ENCODE peak calls at places on chromosomes 1 and 21, in nine cellular contexts. One of them, this sample, is unnamed.

GRCh38 chr1:201028473-201028889 is 5.0 kb upstream of the KIF21B start:
- DNase-seq in fibroblast of lung: no peak
- DNase-seq in kidney: peak; percentile 57
- DNase-seq in CD8-positive, alpha-beta T cell: no peak
- DNase-seq in left ventricle myocardium inferior: no peak
- DNase-seq in kidney epithelial cell: no peak
- DNase-seq in spleen: no peak
- DNase-seq in mucosa of descending colon: peak; percentile 53
- DNase-seq in CD8-positive, alpha-beta memory T cell: no peak
- DNase-seq in this sample: no peak

GRCh38 chr1:79375352-79375751 is 368.8 kb upstream of the ADGRL4 start:
- DNase-seq in fibroblast of lung: no peak
- DNase-seq in kidney: no peak
- DNase-seq in CD8-positive, alpha-beta T cell: no peak
- DNase-seq in left ventricle myocardium inferior: no peak
- DNase-seq in kidney epithelial cell: no peak
- DNase-seq in spleen: no peak
- DNase-seq in mucosa of descending colon: no peak
- DNase-seq in CD8-positive, alpha-beta memory T cell: no peak
- DNase-seq in this sample: no peak

GRCh38 chr1:52288286-52288685 is 77.7 kb downstream of the CC2D1B start:
- DNase-seq in fibroblast of lung: peak; percentile 73
- DNase-seq in kidney: no peak
- DNase-seq in CD8-positive, alpha-beta T cell: no peak
- DNase-seq in left ventricle myocardium inferior: no peak
- DNase-seq in kidney epithelial cell: peak; percentile 2
- DNase-seq in spleen: no peak
- DNase-seq in mucosa of descending colon: no peak
- DNase-seq in CD8-positive, alpha-beta memory T cell: no peak
- DNase-seq in this sample: no peak

GRCh38 chr1:221098462-221099406 is 219.5 kb downstream of the HLX start:
- DNase-seq in fibroblast of lung: peak; percentile 21
- DNase-seq in kidney: no peak
- DNase-seq in CD8-positive, alpha-beta T cell: no peak
- DNase-seq in left ventricle myocardium inferior: no peak
- DNase-seq in kidney epithelial cell: no peak
- DNase-seq in spleen: no peak
- DNase-seq in mucosa of descending colon: no peak
- DNase-seq in CD8-positive, alpha-beta memory T cell: no peak
- DNase-seq in this sample: no peak

GRCh38 chr21:14850394-14850793 is 214.4 kb downstream of the NRIP1 start:
- DNase-seq in fibroblast of lung: peak; percentile 72
- DNase-seq in kidney: no peak
- DNase-seq in CD8-positive, alpha-beta T cell: no peak
- DNase-seq in left ventricle myocardium inferior: no peak
- DNase-seq in kidney epithelial cell: no peak
- DNase-seq in spleen: no peak
- DNase-seq in mucosa of descending colon: no peak
- DNase-seq in CD8-positive, alpha-beta memory T cell: no peak
- DNase-seq in this sample: peak; percentile 47

GRCh38 chr1:65170511-65171142 is 22.6 kb downstream of the AK4 start:
- DNase-seq in fibroblast of lung: no peak
- DNase-seq in kidney: no peak
- DNase-seq in CD8-positive, alpha-beta T cell: no peak
- DNase-seq in left ventricle myocardium inferior: peak; percentile 32
- DNase-seq in kidney epithelial cell: no peak
- DNase-seq in spleen: no peak
- DNase-seq in mucosa of descending colon: no peak
- DNase-seq in CD8-positive, alpha-beta memory T cell: no peak
- DNase-seq in this sample: no peak

GRCh38 chr1:923131-923990 is at the start of gene SAMD11:
- DNase-seq in fibroblast of lung: peak; percentile 90
- DNase-seq in kidney: peak; percentile 93
- DNase-seq in CD8-positive, alpha-beta T cell: peak; percentile 68
- DNase-seq in left ventricle myocardium inferior: peak; percentile 92
- DNase-seq in kidney epithelial cell: no peak
- DNase-seq in spleen: peak; percentile 88
- DNase-seq in mucosa of descending colon: peak; percentile 89
- DNase-seq in CD8-positive, alpha-beta memory T cell: peak; percentile 59
- DNase-seq in this sample: no peak

GRCh38 chr1:65310078-65310587 is 790 bp downstream of the DNAJC6 start:
- DNase-seq in fibroblast of lung: no peak
- DNase-seq in kidney: peak; percentile 63
- DNase-seq in CD8-positive, alpha-beta T cell: no peak
- DNase-seq in left ventricle myocardium inferior: peak; percentile 25
- DNase-seq in kidney epithelial cell: no peak
- DNase-seq in spleen: no peak
- DNase-seq in mucosa of descending colon: no peak
- DNase-seq in CD8-positive, alpha-beta memory T cell: no peak
- DNase-seq in this sample: no peak

GRCh38 chr1:18018381-18018780 is 89.2 kb upstream of the IGSF21 start:
- DNase-seq in fibroblast of lung: no peak
- DNase-seq in kidney: no peak
- DNase-seq in CD8-positive, alpha-beta T cell: no peak
- DNase-seq in left ventricle myocardium inferior: no peak
- DNase-seq in kidney epithelial cell: no peak
- DNase-seq in spleen: no peak
- DNase-seq in mucosa of descending colon: no peak
- DNase-seq in CD8-positive, alpha-beta memory T cell: no peak
- DNase-seq in this sample: no peak

GRCh38 chr1:155223017-155223416 is 14.5 kb downstream of the MTX1 start:
- DNase-seq in fibroblast of lung: no peak
- DNase-seq in kidney: no peak
- DNase-seq in CD8-positive, alpha-beta T cell: no peak
- DNase-seq in left ventricle myocardium inferior: no peak
- DNase-seq in kidney epithelial cell: no peak
- DNase-seq in spleen: no peak
- DNase-seq in mucosa of descending colon: no peak
- DNase-seq in CD8-positive, alpha-beta memory T cell: no peak
- DNase-seq in this sample: no peak

GRCh38 chr1:71621785-71622184 is 541.0 kb upstream of the ZRANB2 start:
- DNase-seq in fibroblast of lung: peak; percentile 90
- DNase-seq in kidney: no peak
- DNase-seq in CD8-positive, alpha-beta T cell: no peak
- DNase-seq in left ventricle myocardium inferior: no peak
- DNase-seq in kidney epithelial cell: peak; percentile 28
- DNase-seq in spleen: no peak
- DNase-seq in mucosa of descending colon: no peak
- DNase-seq in CD8-positive, alpha-beta memory T cell: no peak
- DNase-seq in this sample: peak; percentile 23

GRCh38 chr1:237235080-237235479 is 193.1 kb downstream of the RYR2 start:
- DNase-seq in fibroblast of lung: no peak
- DNase-seq in kidney: no peak
- DNase-seq in CD8-positive, alpha-beta T cell: no peak
- DNase-seq in left ventricle myocardium inferior: no peak
- DNase-seq in kidney epithelial cell: no peak
- DNase-seq in spleen: no peak
- DNase-seq in mucosa of descending colon: no peak
- DNase-seq in CD8-positive, alpha-beta memory T cell: no peak
- DNase-seq in this sample: no peak

GRCh38 chr1:31038360-31038759 is 27.2 kb downstream of the PUM1 start:
- DNase-seq in fibroblast of lung: peak; percentile 82
- DNase-seq in kidney: no peak
- DNase-seq in CD8-positive, alpha-beta T cell: no peak
- DNase-seq in left ventricle myocardium inferior: no peak
- DNase-seq in kidney epithelial cell: no peak
- DNase-seq in spleen: no peak
- DNase-seq in mucosa of descending colon: no peak
- DNase-seq in CD8-positive, alpha-beta memory T cell: no peak
- DNase-seq in this sample: peak; percentile 26

GRCh38 chr1:183318433-183318832 is 99.7 kb downstream of the NMNAT2 start:
- DNase-seq in fibroblast of lung: peak; percentile 79
- DNase-seq in kidney: peak; percentile 89
- DNase-seq in CD8-positive, alpha-beta T cell: no peak
- DNase-seq in left ventricle myocardium inferior: peak; percentile 78
- DNase-seq in kidney epithelial cell: peak; percentile 72
- DNase-seq in spleen: no peak
- DNase-seq in mucosa of descending colon: peak; percentile 37
- DNase-seq in CD8-positive, alpha-beta memory T cell: no peak
- DNase-seq in this sample: peak; percentile 58

GRCh38 chr1:234499119-234500039 is 20.4 kb upstream of the TARBP1 start:
- DNase-seq in fibroblast of lung: peak; percentile 91
- DNase-seq in kidney: peak; percentile 95
- DNase-seq in CD8-positive, alpha-beta T cell: peak; percentile 73
- DNase-seq in left ventricle myocardium inferior: peak; percentile 92
- DNase-seq in kidney epithelial cell: no peak
- DNase-seq in spleen: peak; percentile 96
- DNase-seq in mucosa of descending colon: peak; percentile 94
- DNase-seq in CD8-positive, alpha-beta memory T cell: peak; percentile 72
- DNase-seq in this sample: no peak

GRCh38 chr1:234497589-234497988 is 18.6 kb upstream of the TARBP1 start:
- DNase-seq in fibroblast of lung: no peak
- DNase-seq in kidney: no peak
- DNase-seq in CD8-positive, alpha-beta T cell: no peak
- DNase-seq in left ventricle myocardium inferior: no peak
- DNase-seq in kidney epithelial cell: no peak
- DNase-seq in spleen: no peak
- DNase-seq in mucosa of descending colon: no peak
- DNase-seq in CD8-positive, alpha-beta memory T cell: no peak
- DNase-seq in this sample: no peak

GRCh38 chr1:234494049-234494448 is 15.1 kb upstream of the TARBP1 start:
- DNase-seq in fibroblast of lung: no peak
- DNase-seq in kidney: no peak
- DNase-seq in CD8-positive, alpha-beta T cell: no peak
- DNase-seq in left ventricle myocardium inferior: no peak
- DNase-seq in kidney epithelial cell: no peak
- DNase-seq in spleen: no peak
- DNase-seq in mucosa of descending colon: no peak
- DNase-seq in CD8-positive, alpha-beta memory T cell: no peak
- DNase-seq in this sample: no peak

GRCh38 chr1:234498448-234499118 is 19.6 kb upstream of the TARBP1 start:
- DNase-seq in fibroblast of lung: no peak
- DNase-seq in kidney: no peak
- DNase-seq in CD8-positive, alpha-beta T cell: no peak
- DNase-seq in left ventricle myocardium inferior: no peak
- DNase-seq in kidney epithelial cell: no peak
- DNase-seq in spleen: no peak
- DNase-seq in mucosa of descending colon: no peak
- DNase-seq in CD8-positive, alpha-beta memory T cell: no peak
- DNase-seq in this sample: no peak

GRCh38 chr1:234495231-234495990 is 16.4 kb upstream of the TARBP1 start:
- DNase-seq in fibroblast of lung: peak; percentile 97
- DNase-seq in kidney: no peak
- DNase-seq in CD8-positive, alpha-beta T cell: no peak
- DNase-seq in left ventricle myocardium inferior: no peak
- DNase-seq in kidney epithelial cell: peak; percentile 93
- DNase-seq in spleen: no peak
- DNase-seq in mucosa of descending colon: no peak
- DNase-seq in CD8-positive, alpha-beta memory T cell: no peak
- DNase-seq in this sample: peak; percentile 87
- H3K4me3 ChIP-seq in fibroblast of lung: peak overlapping the region; percentile 20
- H3K4me3 ChIP-seq in kidney: no peak overlapping the region
- H3K4me3 ChIP-seq in CD8-positive, alpha-beta T cell: no peak overlapping the region
- H3K4me3 ChIP-seq in left ventricle myocardium inferior: no peak overlapping the region
- H3K4me3 ChIP-seq in kidney epithelial cell: no peak overlapping the region
- H3K4me3 ChIP-seq in spleen: no peak overlapping the region
- H3K4me3 ChIP-seq in mucosa of descending colon: no peak overlapping the region
- H3K4me3 ChIP-seq in CD8-positive, alpha-beta memory T cell: no peak overlapping the region
- H3K4me3 ChIP-seq in this sample: peak overlapping the region; percentile 8

GRCh38 chr1:6484826-6485139 is 6.7 kb downstream of the PLEKHG5 start:
- DNase-seq in fibroblast of lung: no peak
- DNase-seq in kidney: no peak
- DNase-seq in CD8-positive, alpha-beta T cell: no peak
- DNase-seq in left ventricle myocardium inferior: no peak
- DNase-seq in kidney epithelial cell: no peak
- DNase-seq in spleen: no peak
- DNase-seq in mucosa of descending colon: no peak
- DNase-seq in CD8-positive, alpha-beta memory T cell: no peak
- DNase-seq in this sample: no peak
- H3K36me3 ChIP-seq in fibroblast of lung: no peaks in the 10 kb centered on the region
- H3K36me3 ChIP-seq in kidney: no peaks in the 10 kb centered on the region
- H3K36me3 ChIP-seq in CD8-positive, alpha-beta T cell: no peaks in the 10 kb centered on the region
- H3K36me3 ChIP-seq in left ventricle myocardium inferior: no peaks in the 10 kb centered on the region
- H3K36me3 ChIP-seq in kidney epithelial cell: no peaks in the 10 kb centered on the region
- H3K36me3 ChIP-seq in spleen: no peaks in the 10 kb centered on the region
- H3K36me3 ChIP-seq in mucosa of descending colon: no peaks in the 10 kb centered on the region
- H3K36me3 ChIP-seq in CD8-positive, alpha-beta memory T cell: no peaks in the 10 kb centered on the region
- H3K36me3 ChIP-seq in this sample: no peaks in the 10 kb centered on the region

GRCh38 chr1:152047607-152047953 is 10.8 kb upstream of the S100A11 start:
- DNase-seq in fibroblast of lung: peak; percentile 88
- DNase-seq in kidney: no peak
- DNase-seq in CD8-positive, alpha-beta T cell: no peak
- DNase-seq in left ventricle myocardium inferior: no peak
- DNase-seq in kidney epithelial cell: peak; percentile 72
- DNase-seq in spleen: no peak
- DNase-seq in mucosa of descending colon: peak; percentile 52
- DNase-seq in CD8-positive, alpha-beta memory T cell: no peak
- DNase-seq in this sample: no peak

GRCh38 chr1:152047954-152048640 is 11.3 kb upstream of the S100A11 start:
- DNase-seq in fibroblast of lung: peak; percentile 100
- DNase-seq in kidney: peak; percentile 97
- DNase-seq in CD8-positive, alpha-beta T cell: peak; percentile 91
- DNase-seq in left ventricle myocardium inferior: peak; percentile 90
- DNase-seq in kidney epithelial cell: peak; percentile 98
- DNase-seq in spleen: peak; percentile 97
- DNase-seq in mucosa of descending colon: peak; percentile 89
- DNase-seq in CD8-positive, alpha-beta memory T cell: peak; percentile 76
- DNase-seq in this sample: peak; percentile 99

GRCh38 chr1:152042030-152042429 is 5.2 kb upstream of the S100A11 start:
- DNase-seq in fibroblast of lung: no peak
- DNase-seq in kidney: no peak
- DNase-seq in CD8-positive, alpha-beta T cell: no peak
- DNase-seq in left ventricle myocardium inferior: no peak
- DNase-seq in kidney epithelial cell: no peak
- DNase-seq in spleen: no peak
- DNase-seq in mucosa of descending colon: no peak
- DNase-seq in CD8-positive, alpha-beta memory T cell: no peak
- DNase-seq in this sample: no peak

GRCh38 chr1:152043870-152044269 is 7.1 kb upstream of the S100A11 start:
- DNase-seq in fibroblast of lung: no peak
- DNase-seq in kidney: no peak
- DNase-seq in CD8-positive, alpha-beta T cell: no peak
- DNase-seq in left ventricle myocardium inferior: no peak
- DNase-seq in kidney epithelial cell: no peak
- DNase-seq in spleen: no peak
- DNase-seq in mucosa of descending colon: no peak
- DNase-seq in CD8-positive, alpha-beta memory T cell: no peak
- DNase-seq in this sample: no peak

GRCh38 chr1:152044386-152044785 is 7.6 kb upstream of the S100A11 start:
- DNase-seq in fibroblast of lung: no peak
- DNase-seq in kidney: no peak
- DNase-seq in CD8-positive, alpha-beta T cell: no peak
- DNase-seq in left ventricle myocardium inferior: no peak
- DNase-seq in kidney epithelial cell: no peak
- DNase-seq in spleen: no peak
- DNase-seq in mucosa of descending colon: no peak
- DNase-seq in CD8-positive, alpha-beta memory T cell: no peak
- DNase-seq in this sample: no peak
- H3K4me3 ChIP-seq in fibroblast of lung: no peak overlapping the region
- H3K4me3 ChIP-seq in kidney: no peak overlapping the region
- H3K4me3 ChIP-seq in CD8-positive, alpha-beta T cell: no peak overlapping the region
- H3K4me3 ChIP-seq in left ventricle myocardium inferior: no peak overlapping the region
- H3K4me3 ChIP-seq in kidney epithelial cell: no peak overlapping the region
- H3K4me3 ChIP-seq in spleen: no peak overlapping the region
- H3K4me3 ChIP-seq in mucosa of descending colon: no peak overlapping the region
- H3K4me3 ChIP-seq in CD8-positive, alpha-beta memory T cell: no peak overlapping the region
- H3K4me3 ChIP-seq in this sample: no peak overlapping the region

DNA sequence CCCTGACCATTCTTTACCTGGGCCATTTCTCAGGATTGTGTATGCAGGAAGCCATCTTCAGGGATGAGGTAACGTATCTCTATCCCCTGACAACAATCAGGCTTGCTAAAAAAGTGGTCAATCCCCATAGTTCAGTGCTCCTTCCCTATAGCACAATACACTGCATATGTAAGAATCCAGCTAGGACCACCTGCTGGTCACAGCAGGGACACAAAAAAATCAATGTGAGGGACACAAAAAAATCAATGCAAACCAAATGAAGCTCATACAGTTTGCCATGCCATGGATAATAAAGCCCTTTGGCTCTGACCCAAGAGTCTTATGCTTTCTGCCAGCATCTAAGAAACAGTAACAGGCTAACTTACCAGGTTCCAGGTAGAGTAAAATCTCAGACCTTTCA is 16.3 kb downstream of the ACBD6 start:
- DNase-seq in fibroblast of lung: no peak
- DNase-seq in kidney: no peak
- DNase-seq in CD8-positive, alpha-beta T cell: no peak
- DNase-seq in left ventricle myocardium inferior: no peak
- DNase-seq in kidney epithelial cell: no peak
- DNase-seq in spleen: no peak
- DNase-seq in mucosa of descending colon: no peak
- DNase-seq in CD8-positive, alpha-beta memory T cell: no peak
- DNase-seq in this sample: no peak
- H3K36me3 ChIP-seq in fibroblast of lung: peaks cover 2% of the 10 kb centered on the region
- H3K36me3 ChIP-seq in kidney: no peaks in the 10 kb centered on the region
- H3K36me3 ChIP-seq in CD8-positive, alpha-beta T cell: peaks cover 10% of the 10 kb centered on the region
- H3K36me3 ChIP-seq in left ventricle myocardium inferior: peaks cover 34% of the 10 kb centered on the region
- H3K36me3 ChIP-seq in kidney epithelial cell: no peaks in the 10 kb centered on the region
- H3K36me3 ChIP-seq in spleen: peaks cover 3% of the 10 kb centered on the region
- H3K36me3 ChIP-seq in mucosa of descending colon: no peaks in the 10 kb centered on the region
- H3K36me3 ChIP-seq in CD8-positive, alpha-beta memory T cell: peaks cover 4% of the 10 kb centered on the region
- H3K36me3 ChIP-seq in this sample: peaks cover 1% of the 10 kb centered on the region